ENCODE peak calls at places on chromosome 17, in six cellular contexts. Z, F, X, C, O and H are unnamed samples.

GRCh38 chr17:68089881-68090280 is 54.3 kb downstream of the KPNA2 start:
- DNase-seq in Z (peak; percentile 24), F (no peak), C (peak; percentile 84), X (no peak), O (peak; percentile 29), H (peak; percentile 31)

GRCh38 chr17:62778990-62779681 is 29.0 kb downstream of the MARCHF10 start:
- DNase-seq in Z (peak; percentile 98), C (peak; percentile 98), F (no peak), O (peak; percentile 98), X (no peak), H (peak; percentile 93)

GRCh38 chr17:50672831-50673551 is 34.7 kb downstream of the ANKRD40 start:
- DNase-seq in Z (no peak), O (no peak), F (no peak), C (peak; percentile 63), X (no peak), H (no peak)

GRCh38 chr17:29283496-29283895 is 10.5 kb downstream of the NUFIP2 start:
- DNase-seq in Z (no peak), F (no peak), O (peak; percentile 56), X (no peak), C (no peak), H (no peak)

GRCh38 chr17:78428842-78429617 is 50.6 kb downstream of the PGS1 start:
- DNase-seq in O (no peak), X (no peak), F (no peak), C (no peak), Z (peak; percentile 25), H (no peak)

GRCh38 chr17:65170839-65171238 is 33.7 kb downstream of the RGS9 start:
- DNase-seq in X (no peak), Z (peak; percentile 55), O (no peak), C (peak; percentile 54), F (no peak), H (peak; percentile 53)

GRCh38 chr17:67881083-67881482 is 55.8 kb downstream of the BPTF start:
- DNase-seq in F (no peak), O (no peak), C (no peak), Z (no peak), X (no peak), H (no peak)

GRCh38 chr17:78223765-78224164 is 7.7 kb upstream of the TMEM235 start:
- DNase-seq in C (no peak), Z (no peak), O (no peak), F (no peak), X (no peak), H (no peak)

GRCh38 chr17:9386401-9386800 is 189.2 kb downstream of the STX8 start:
- DNase-seq in Z (no peak), C (no peak), X (no peak), F (no peak), O (no peak), H (peak; percentile 46)

GRCh38 chr17:50219939-50220465 is 18.6 kb upstream of the COL1A1 start:
- DNase-seq in C (no peak), O (peak; percentile 90), X (no peak), Z (peak; percentile 75), F (peak; percentile 90), H (peak; percentile 74)

GRCh38 chr17:81096741-81097133 is 61.8 kb downstream of the BAIAP2 start:
- DNase-seq in F (no peak), O (no peak), C (no peak), Z (no peak), X (no peak), H (no peak)

GRCh38 chr17:81097134-81097942 is 62.4 kb downstream of the BAIAP2 start:
- DNase-seq in F (peak; percentile 92), X (peak; percentile 84), O (peak; percentile 94), Z (peak; percentile 84), C (peak; percentile 81), H (peak; percentile 85)

GRCh38 chr17:81094224-81094743 is 59.3 kb downstream of the BAIAP2 start:
- DNase-seq in Z (no peak), F (no peak), X (no peak), C (no peak), O (no peak), H (no peak)

GRCh38 chr17:81094744-81095607 is 60.0 kb downstream of the BAIAP2 start:
- DNase-seq in C (peak; percentile 99), F (peak; percentile 88), Z (peak; percentile 100), X (peak; percentile 95), O (peak; percentile 100), H (peak; percentile 99)

DNA sequence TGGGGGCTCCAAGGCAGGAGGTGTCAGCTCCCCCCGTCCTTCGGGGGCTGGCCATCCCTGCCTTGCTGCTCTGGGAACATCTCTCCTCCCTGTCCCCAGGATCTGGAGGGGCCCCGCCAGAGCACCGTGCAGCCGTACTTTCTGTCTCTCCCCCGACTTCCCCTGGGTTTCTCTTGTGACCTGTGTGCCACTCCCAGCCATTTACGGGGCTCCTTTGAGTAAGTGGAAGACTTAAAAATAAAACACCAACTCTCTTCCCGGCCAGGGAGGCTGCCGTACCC is 60.6 kb downstream of the BAIAP2 start:
- DNase-seq in C (no peak), F (no peak), O (no peak), Z (no peak), X (no peak), H (no peak)
- H3K9ac ChIP-seq in C (peak overlapping the region; percentile 75), F (no peak overlapping the region), O (peak overlapping the region; percentile 87), Z (no peak overlapping the region), X (peak overlapping the region; percentile 88), H (peak overlapping the region; percentile 56)

DNA sequence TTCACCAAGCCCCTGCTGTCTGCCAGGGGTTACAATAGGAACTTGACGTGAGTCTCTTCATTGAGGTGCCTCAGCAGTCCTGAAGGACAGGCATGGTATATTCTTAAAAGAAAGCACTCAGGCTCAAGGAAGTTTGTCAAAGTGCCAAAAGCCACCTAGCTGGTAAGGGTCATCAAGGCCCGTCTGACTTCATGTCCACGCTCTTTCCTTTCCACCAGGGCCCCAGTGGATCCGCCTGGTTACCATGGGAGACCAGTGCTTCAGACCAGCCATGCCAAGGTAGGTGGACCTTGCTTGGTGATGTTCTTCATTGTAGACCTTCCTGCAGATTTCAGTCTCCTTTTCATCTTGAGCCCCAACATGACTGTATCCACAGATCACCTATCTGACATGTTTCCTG is 27.6 kb upstream of the CCL1 start:
- DNase-seq in F (no peak), X (no peak), O (no peak), Z (no peak), C (no peak), H (no peak)
- H2AFZ ChIP-seq in F (no peak overlapping the region), X (no peak overlapping the region), O (no peak overlapping the region), Z (no peak overlapping the region), C (no peak overlapping the region), H (no peak overlapping the region)

GRCh38 chr17:2081564-2081963 is 26.7 kb downstream of the HIC1 start:
- DNase-seq in X (no peak), O (peak; percentile 89), Z (peak; percentile 53), C (peak; percentile 84), F (no peak), H (peak; percentile 85)
- H3K36me3 ChIP-seq in X (peaks cover 76% of the 10 kb centered on the region), O (peaks cover 6% of the 10 kb centered on the region), Z (peaks cover 34% of the 10 kb centered on the region), C (no peaks in the 10 kb centered on the region), F (no peaks in the 10 kb centered on the region), H (peaks cover 7% of the 10 kb centered on the region)

GRCh38 chr17:81922566-81923301 is 4.8 kb upstream of the SIRT7 start:
- DNase-seq in O (no peak), X (no peak), C (no peak), Z (no peak), F (no peak), H (no peak)
- H3K9ac ChIP-seq in O (peak overlapping the region; percentile 74), X (peak overlapping the region; percentile 80), C (peak overlapping the region; percentile 87), Z (no peak overlapping the region), F (no peak overlapping the region), H (no peak overlapping the region)